ENCODE peak calls at places on chromosomes 6 and 20, in nine cellular contexts. P is natural killer cell; K is psoas muscle; J is CD4-positive, alpha-beta T cell; C is neural progenitor cell; Z is pancreas; G is RWPE1; N is brain microvascular endothelial cell; S is spleen. H is an unnamed sample.
A peak's percentile ranks its signal among the peaks of the same experiment; 100 is the strongest.

GRCh38 chr20:16062661-16063591 is 510.3 kb downstream of the KIF16B start:
- DNase-seq in P (no peak), K (no peak), J (no peak), C (no peak), Z (no peak), G (no peak), N (no peak), S (no peak), H (no peak)

GRCh38 chr6:70371454-70372105 is 41.7 kb upstream of the FAM135A start:
- DNase-seq in P (no peak), K (no peak), J (no peak), C (peak; percentile 28), Z (no peak), G (peak; percentile 58), N (no peak), S (no peak), H (no peak)

GRCh38 chr6:25017932-25018581 is 82.3 kb upstream of the RIPOR2 start:
- DNase-seq in P (peak; percentile 69), K (peak; percentile 76), J (peak; percentile 76), C (peak; percentile 81), Z (no peak), G (peak; percentile 69), N (peak; percentile 67), S (peak; percentile 91), H (no peak)

GRCh38 chr20:4949833-4950178 is 51.5 kb downstream of the SLC23A2 start:
- DNase-seq in P (no peak), K (no peak), J (no peak), C (peak; percentile 51), Z (no peak), G (peak; percentile 58), N (no peak), S (no peak), H (no peak)

GRCh38 chr20:33069706-33070105 is 9.7 kb upstream of the BPIFB4 start:
- DNase-seq in P (no peak), K (no peak), J (no peak), C (no peak), Z (no peak), G (no peak), N (no peak), S (peak; percentile 43), H (no peak)

GRCh38 chr6:53095716-53096115 is 30.5 kb downstream of the FBXO9 start:
- DNase-seq in P (no peak), K (no peak), J (no peak), C (no peak), Z (no peak), G (no peak), N (no peak), S (no peak), H (no peak)

GRCh38 chr6:153401751-153402150 is 270.7 kb upstream of the RGS17 start:
- DNase-seq in P (no peak), K (no peak), J (no peak), C (no peak), Z (no peak), G (no peak), N (no peak), S (no peak), H (no peak)

GRCh38 chr6:100796049-100796823 is 84.9 kb downstream of the ASCC3 start:
- DNase-seq in P (no peak), K (no peak), J (no peak), C (no peak), Z (no peak), G (no peak), N (no peak), S (no peak), H (no peak)

GRCh38 chr6:170206931-170207431 is 83.9 kb downstream of the DLL1 start:
- DNase-seq in P (no peak), K (no peak), J (no peak), C (no peak), Z (no peak), G (no peak), N (no peak), S (peak; percentile 53), H (peak; percentile 58)

GRCh38 chr6:170207586-170207985 is 83.3 kb downstream of the DLL1 start:
- DNase-seq in P (no peak), K (no peak), J (no peak), C (no peak), Z (no peak), G (no peak), N (no peak), S (peak; percentile 41), H (no peak)

GRCh38 chr6:170206317-170206621 is 84.6 kb downstream of the DLL1 start:
- DNase-seq in P (no peak), K (no peak), J (no peak), C (no peak), Z (no peak), G (no peak), N (no peak), S (peak; percentile 58), H (peak; percentile 49)

GRCh38 chr6:170205126-170205525 is 85.8 kb downstream of the DLL1 start:
- DNase-seq in P (no peak), K (no peak), J (no peak), C (no peak), Z (no peak), G (no peak), N (no peak), S (peak; percentile 51), H (no peak)

DNA sequence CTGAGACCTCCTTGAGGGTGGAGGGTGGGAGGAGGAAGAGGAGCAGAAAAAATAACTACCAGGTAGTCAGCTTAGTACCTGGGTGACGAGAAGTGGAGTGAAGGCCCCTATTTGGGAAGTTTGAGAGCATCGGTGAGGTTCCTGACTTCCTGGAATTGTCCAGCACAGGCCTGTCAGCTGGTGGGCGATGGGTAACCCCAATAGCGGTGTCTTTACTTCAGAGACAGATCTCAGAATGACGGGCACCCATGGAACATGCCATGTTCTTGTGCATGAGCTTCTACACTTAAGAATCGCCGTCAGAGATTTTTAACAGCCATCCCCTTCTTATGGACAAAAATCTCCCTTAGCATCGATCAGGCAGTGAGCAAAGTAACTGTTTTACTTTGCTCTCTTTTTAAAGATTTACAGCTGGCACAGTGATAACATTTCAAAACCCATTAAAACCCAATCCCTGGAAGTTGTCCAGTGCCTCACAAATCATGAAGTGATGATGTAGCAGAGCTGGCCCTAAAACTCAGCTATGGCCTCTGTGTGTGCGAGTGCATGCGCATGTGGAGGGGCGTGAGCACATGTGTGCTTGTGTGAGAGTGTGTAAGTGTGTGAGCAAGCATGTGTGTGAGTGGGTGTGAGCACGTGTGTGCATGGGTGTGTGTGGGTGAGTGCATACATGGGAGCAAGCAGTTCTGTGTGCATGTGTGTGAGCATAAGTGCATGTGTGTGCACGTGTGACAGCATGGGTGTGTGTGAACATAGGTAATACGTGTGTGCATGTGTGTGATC is 85.2 kb downstream of the DLL1 start:
- DNase-seq in P (no peak), K (no peak), J (no peak), C (no peak), Z (no peak), G (no peak), N (no peak), S (no peak), H (peak; percentile 34)
- TF ChIP-seq CTCF in P (no peak), K (no peak), J (no peak), C (no peak), Z (no peak), G (no peak), N (no peak), S (no peak), H (no peak)

GRCh38 chr20:59958123-59958522 is at the start of gene CDH26:
- DNase-seq in P (no peak), K (no peak), J (no peak), C (no peak), Z (no peak), G (no peak), N (no peak), S (no peak), H (no peak)

GRCh38 chr20:59954718-59955117 is 3.5 kb upstream of the CDH26 start:
- DNase-seq in P (no peak), K (no peak), J (no peak), C (no peak), Z (no peak), G (no peak), N (no peak), S (no peak), H (no peak)

GRCh38 chr20:59958626-59959025 is 403 bp downstream of the CDH26 start:
- DNase-seq in P (no peak), K (no peak), J (no peak), C (peak; percentile 21), Z (no peak), G (no peak), N (no peak), S (no peak), H (no peak)

GRCh38 chr20:59949911-59950310 is 8.3 kb upstream of the CDH26 start:
- DNase-seq in P (no peak), K (no peak), J (no peak), C (no peak), Z (no peak), G (no peak), N (no peak), S (no peak), H (no peak)

GRCh38 chr20:59955131-59955796 is 3.0 kb upstream of the CDH26 start:
- DNase-seq in P (no peak), K (peak; percentile 57), J (no peak), C (peak; percentile 24), Z (no peak), G (peak; percentile 39), N (no peak), S (no peak), H (no peak)
- TF ChIP-seq CTCF in P (no peak), K (peak; percentile 54), J (no peak), C (peak; percentile 35), Z (no peak), G (peak; percentile 26), N (peak; percentile 41), S (peak; percentile 10), H (peak; percentile 62)

GRCh38 chr6:78768242-78768641 is 99.1 kb upstream of the IRAK1BP1 start:
- DNase-seq in P (no peak), K (no peak), J (no peak), C (no peak), Z (no peak), G (no peak), N (no peak), S (no peak), H (no peak)

GRCh38 chr6:78770766-78771165 is 96.6 kb upstream of the IRAK1BP1 start:
- DNase-seq in P (no peak), K (no peak), J (no peak), C (no peak), Z (no peak), G (no peak), N (no peak), S (no peak), H (no peak)

DNA sequence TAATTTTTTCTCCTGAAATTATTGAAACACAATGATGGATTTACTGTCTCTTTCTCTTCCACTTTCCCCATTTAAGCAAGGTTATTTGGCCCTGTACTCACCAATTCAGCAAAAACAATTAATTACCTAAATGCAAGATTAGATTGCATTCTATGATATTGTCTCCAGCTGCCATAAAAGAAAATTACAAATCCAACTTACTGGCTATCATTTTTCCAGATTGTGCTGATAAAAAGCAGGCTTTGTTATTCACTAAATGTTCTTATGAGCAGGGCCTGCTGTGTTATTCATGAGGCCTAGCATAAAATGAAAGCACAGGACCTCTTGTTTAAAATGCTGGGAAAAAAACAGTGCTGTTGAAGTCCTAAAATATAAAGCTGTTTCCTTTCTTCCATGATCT is 95.7 kb upstream of the IRAK1BP1 start:
- DNase-seq in P (no peak), K (no peak), J (no peak), C (no peak), Z (no peak), G (no peak), N (no peak), S (no peak), H (no peak)
- TF ChIP-seq CTCF in P (no peak), K (no peak), J (no peak), C (no peak), Z (no peak), G (no peak), N (no peak), S (no peak), H (no peak)

GRCh38 chr6:159463440-159463839 is 229.6 kb downstream of the SOD2 start:
- DNase-seq in P (no peak), K (no peak), J (no peak), C (peak; percentile 58), Z (no peak), G (no peak), N (peak; percentile 5), S (no peak), H (no peak)

GRCh38 chr6:159461998-159462397 is 231.0 kb downstream of the SOD2 start:
- DNase-seq in P (no peak), K (no peak), J (no peak), C (no peak), Z (no peak), G (no peak), N (no peak), S (no peak), H (no peak)

GRCh38 chr6:159461266-159461665 is 231.8 kb downstream of the SOD2 start:
- DNase-seq in P (no peak), K (no peak), J (no peak), C (no peak), Z (no peak), G (no peak), N (no peak), S (no peak), H (no peak)

GRCh38 chr6:159462446-159462845 is 230.6 kb downstream of the SOD2 start:
- DNase-seq in P (no peak), K (no peak), J (no peak), C (no peak), Z (no peak), G (no peak), N (no peak), S (no peak), H (no peak)

GRCh38 chr6:159460476-159460875 is 232.6 kb downstream of the SOD2 start:
- DNase-seq in P (no peak), K (no peak), J (no peak), C (no peak), Z (no peak), G (no peak), N (no peak), S (no peak), H (no peak)
- TF ChIP-seq CTCF in P (no peak), K (no peak), J (no peak), C (no peak), Z (no peak), G (no peak), N (no peak), S (no peak), H (no peak)

H was measured in type B pancreatic cell.